ENCODE peak calls at places on chromosome 20, in four cellular contexts. Z, E, N and T are unnamed samples.

GRCh38 chr20:45970646-45971424 is 1.2 kb downstream of the ZNF335 start:
- DNase-seq in N (peak; percentile 24), Z (peak; percentile 30), E (no peak), T (no peak)

GRCh38 chr20:23203310-23203709 is 117.2 kb upstream of the CD93 start:
- DNase-seq in Z (no peak), E (no peak), N (no peak), T (no peak)

GRCh38 chr20:23195635-23196034 is 109.5 kb upstream of the CD93 start:
- DNase-seq in E (no peak), Z (no peak), N (no peak), T (no peak)

GRCh38 chr20:22341508-22341907 is 242.9 kb downstream of the FOXA2 start:
- DNase-seq in E (no peak), N (peak; percentile 21), Z (no peak), T (no peak)

GRCh38 chr20:16263582-16263981 is 309.7 kb downstream of the KIF16B start:
- DNase-seq in N (no peak), Z (no peak), E (no peak), T (no peak)

GRCh38 chr20:3729811-3730550 is 2.5 kb upstream of the HSPA12B start:
- DNase-seq in N (no peak), Z (no peak), E (no peak), T (no peak)

GRCh38 chr20:4617019-4617418 is 104.7 kb upstream of the PRND start:
- DNase-seq in E (no peak), Z (no peak), N (no peak), T (no peak)

GRCh38 chr20:58225490-58226200 is 2.8 kb downstream of the ANKRD60 start:
- DNase-seq in N (no peak), Z (no peak), E (no peak), T (no peak)

GRCh38 chr20:46767127-46767761 is 57.8 kb downstream of the SLC2A10 start:
- DNase-seq in E (no peak), Z (peak; percentile 84), N (peak; percentile 15), T (peak; percentile 60)

GRCh38 chr20:63706852-63707557 is 771 bp downstream of the ARFRP1 start:
- DNase-seq in N (peak; percentile 57), E (no peak), Z (peak; percentile 59), T (no peak)

GRCh38 chr20:16671753-16672152 is 58.1 kb upstream of the SNRPB2 start:
- DNase-seq in E (no peak), Z (no peak), N (no peak), T (no peak)

GRCh38 chr20:58719258-58719657 is 26.7 kb downstream of the NPEPL1 start:
- DNase-seq in N (no peak), Z (no peak), E (no peak), T (no peak)

GRCh38 chr20:51531141-51531710 is 11.3 kb downstream of the NFATC2 start:
- DNase-seq in E (no peak), N (no peak), Z (no peak), T (no peak)

GRCh38 chr20:8057871-8058270 is 38.3 kb upstream of the TMX4 start:
- DNase-seq in N (no peak), Z (no peak), E (no peak), T (no peak)

GRCh38 chr20:10023911-10024310 is 10.9 kb upstream of the ANKEF1 start:
- DNase-seq in N (no peak), E (no peak), Z (no peak), T (no peak)

GRCh38 chr20:58194176-58194796 is 34.2 kb downstream of the ANKRD60 start:
- DNase-seq in Z (no peak), E (no peak), N (no peak), T (no peak)

GRCh38 chr20:63698739-63699465 is 2.5 kb downstream of the TNFRSF6B start:
- DNase-seq in E (no peak), N (peak; percentile 97), Z (no peak), T (no peak)

GRCh38 chr20:38726849-38727601 is 2.7 kb downstream of the SLC32A1 start:
- DNase-seq in Z (peak; percentile 93), N (no peak), E (no peak), T (peak; percentile 88)

GRCh38 chr20:4952229-4952628 is 49.1 kb downstream of the SLC23A2 start:
- DNase-seq in E (no peak), N (no peak), Z (no peak), T (no peak)

GRCh38 chr20:32386091-32386490 is 28.0 kb downstream of the ASXL1 start:
- DNase-seq in E (no peak), Z (no peak), N (peak; percentile 28), T (no peak)

GRCh38 chr20:24149881-24150307 is 161.3 kb upstream of the GGTLC1 start:
- DNase-seq in Z (peak; percentile 64), N (no peak), E (no peak), T (no peak)

GRCh38 chr20:58103517-58103904 is 124.9 kb downstream of the ANKRD60 start:
- DNase-seq in Z (no peak), N (no peak), E (no peak), T (peak; percentile 28)

GRCh38 chr20:26276811-26277210 is 580.2 kb upstream of the ZNF337 start:
- DNase-seq in Z (peak; percentile 26), N (no peak), E (no peak), T (no peak)

GRCh38 chr20:58149412-58150091 is 78.9 kb downstream of the ANKRD60 start:
- DNase-seq in E (no peak), N (no peak), Z (no peak), T (no peak)

GRCh38 chr20:31751126-31751525 is 12.0 kb downstream of the TPX2 start:
- DNase-seq in N (peak; percentile 78), Z (no peak), E (no peak), T (no peak)

GRCh38 chr20:51417745-51418529 is 124.6 kb downstream of the NFATC2 start:
- DNase-seq in N (no peak), Z (no peak), E (no peak), T (no peak)

GRCh38 chr20:61014486-61014885 is 237.6 kb upstream of the CDH4 start:
- DNase-seq in N (no peak), E (no peak), Z (no peak), T (peak; percentile 44)

GRCh38 chr20:22807646-22808045 is 223.3 kb upstream of the FOXA2 start:
- DNase-seq in N (no peak), E (no peak), Z (no peak), T (no peak)

GRCh38 chr20:33282991-33283555 is at the start of gene BPIFB1:
- DNase-seq in Z (no peak), N (no peak), E (no peak), T (no peak)

GRCh38 chr20:33549229-33549628 is 59.3 kb downstream of the CBFA2T2 start:
- DNase-seq in Z (no peak), N (no peak), E (no peak), T (no peak)

GRCh38 chr20:64146301-64146935 is 17.8 kb upstream of the MYT1 start:
- DNase-seq in Z (peak; percentile 75), E (no peak), N (no peak), T (no peak)

GRCh38 chr20:46698788-46699187 is 9.5 kb upstream of the TP53RK start:
- DNase-seq in E (no peak), N (no peak), Z (no peak), T (no peak)

GRCh38 chr20:46872315-46873211 is 22.1 kb upstream of the EYA2 start:
- DNase-seq in N (no peak), Z (peak; percentile 14), E (no peak), T (no peak)

GRCh38 chr20:3798405-3798768 is 2.3 kb downstream of the CDC25B start:
- DNase-seq in N (no peak), E (no peak), Z (no peak), T (no peak)

GRCh38 chr20:24027229-24027628 is 38.6 kb upstream of the GGTLC1 start:
- DNase-seq in E (no peak), Z (no peak), N (no peak), T (no peak)

DNA sequence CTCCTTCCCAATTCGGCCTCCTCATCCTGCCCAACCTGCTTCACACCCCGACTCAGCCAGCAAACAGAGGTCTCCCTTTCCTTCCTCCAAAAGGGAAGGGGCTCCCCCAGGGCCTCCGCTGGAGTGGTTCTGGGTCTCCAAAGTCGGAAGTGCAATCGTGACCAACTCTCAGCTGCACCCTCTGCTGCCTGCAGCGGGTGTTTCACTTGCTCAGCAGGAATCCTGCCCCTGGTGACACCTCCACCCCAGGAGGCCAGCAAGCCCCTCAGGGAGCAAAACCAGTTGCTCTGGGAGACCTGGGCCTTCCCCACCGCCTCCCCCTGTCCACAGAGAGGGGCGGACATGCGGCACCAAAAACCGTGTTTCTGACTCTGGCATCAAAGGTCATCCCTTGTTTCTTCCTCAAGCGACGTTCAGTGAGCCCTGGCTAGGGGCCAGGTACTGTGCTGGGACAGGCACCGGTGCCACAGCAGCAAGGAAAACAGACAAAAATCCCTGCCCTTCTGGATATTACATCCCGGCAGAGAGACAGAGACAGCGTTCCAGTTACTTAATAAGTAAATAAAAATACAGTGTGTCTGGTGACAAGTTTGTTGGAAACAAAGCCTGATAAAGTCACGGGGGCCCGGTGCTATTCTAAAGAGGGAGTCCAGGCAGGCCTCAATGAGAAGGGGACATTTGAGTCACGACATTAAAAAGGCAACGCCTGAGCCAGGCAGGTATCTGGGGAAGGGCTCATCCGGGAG is 219.0 kb downstream of the BMP7 start:
- DNase-seq in E (no peak), N (peak; percentile 29), Z (no peak), T (no peak)
- H3K9ac ChIP-seq in E (no peak overlapping the region), N (no peak overlapping the region), Z (no peak overlapping the region), T (no peak overlapping the region)

GRCh38 chr20:53575481-53576194 is 18.0 kb downstream of the ZNF217 start:
- DNase-seq in E (no peak), N (no peak), Z (no peak), T (no peak)
- H3K9ac ChIP-seq in E (no peak overlapping the region), N (peak overlapping the region; percentile 44), Z (no peak overlapping the region), T (no peak overlapping the region)

DNA sequence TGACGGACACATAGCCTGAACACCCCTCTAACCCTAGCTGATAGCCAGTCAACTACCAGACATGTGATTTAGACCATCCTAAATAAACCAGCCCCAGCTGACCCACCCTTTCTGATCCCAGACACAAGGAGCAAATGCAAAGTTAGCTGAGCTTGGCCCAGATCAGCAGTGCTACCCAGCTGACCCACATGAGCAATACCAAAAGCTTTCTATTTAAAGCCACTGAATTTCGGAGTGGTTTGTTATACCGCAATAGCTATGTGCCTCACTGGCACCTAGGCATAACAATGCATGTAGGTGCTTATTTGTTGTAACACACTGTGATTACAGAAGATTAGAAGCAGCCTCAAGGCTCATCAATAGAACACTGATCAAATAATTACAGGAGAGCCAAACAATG is 93.7 kb upstream of the SIRPA start:
- DNase-seq in N (no peak), E (no peak), Z (no peak), T (no peak)
- H3K9ac ChIP-seq in N (no peak overlapping the region), E (no peak overlapping the region), Z (no peak overlapping the region), T (no peak overlapping the region)

DNA sequence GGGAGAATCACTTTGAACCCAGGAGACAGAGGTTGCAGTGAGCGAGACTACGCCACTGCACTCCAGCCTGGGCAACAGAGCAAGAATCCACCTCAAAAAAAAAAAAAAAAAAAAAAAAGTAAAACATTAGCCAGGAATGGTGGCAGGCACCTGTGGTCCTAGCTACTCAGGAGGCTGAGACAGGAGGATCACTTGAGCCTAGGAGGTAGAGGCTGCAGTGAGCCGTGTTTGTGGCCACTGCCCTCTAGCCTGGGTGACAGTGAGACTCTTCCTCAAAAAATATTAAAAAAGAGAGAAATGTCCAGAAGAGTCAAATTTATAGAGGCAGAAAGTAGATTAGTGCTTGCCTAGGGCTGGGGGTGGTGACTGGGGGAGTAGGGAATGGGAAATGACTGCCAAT is 6.8 kb upstream of the PIGU start:
- DNase-seq in N (no peak), E (no peak), Z (no peak), T (no peak)
- H3K9ac ChIP-seq in N (no peak overlapping the region), E (no peak overlapping the region), Z (no peak overlapping the region), T (no peak overlapping the region)

GRCh38 chr20:62643521-62644043 is 1.3 kb downstream of the SLCO4A1 start:
- DNase-seq in N (no peak), Z (no peak), E (no peak), T (no peak)
- H3K9ac ChIP-seq in N (peak overlapping the region; percentile 60), Z (no peak overlapping the region), E (no peak overlapping the region), T (no peak overlapping the region)